ENCODE peak calls at places on chromosomes 4 and X, in six cellular contexts. N is HuH-7, S is SK-MEL-5, W is heart left ventricle, X is kidney, R is sigmoid colon. D is an unnamed sample.

GRCh38 chrX:85963736-85964135 is 83.6 kb downstream of the CHM start:
- DNase-seq in N (no peak), S (no peak), W (no peak), X (no peak), R (no peak), D (no peak)

GRCh38 chrX:97119474-97120109 is 235.9 kb downstream of the RPA4 start:
- DNase-seq in N (no peak), S (peak), W (no peak), X (no peak), R (no peak), D (no peak)

GRCh38 chrX:103453655-103454054 is 65.6 kb downstream of the RAB40A start:
- DNase-seq in N (no peak), S (peak), W (no peak), X (no peak), R (no peak), D (no peak)

GRCh38 chr4:20196476-20196875 is 55.2 kb upstream of the SLIT2 start:
- DNase-seq in N (no peak), S (no peak), W (no peak), X (no peak), R (no peak), D (no peak)

GRCh38 chrX:10395643-10396042 is 224.7 kb downstream of the MID1 start:
- DNase-seq in N (no peak), S (no peak), W (no peak), X (no peak), R (no peak), D (no peak)

GRCh38 chr4:41747230-41748055 is 1.1 kb downstream of the PHOX2B start:
- DNase-seq in N (no peak), S (no peak), W (no peak), X (peak), R (no peak), D (no peak)

GRCh38 chrX:45050558-45050957 is 150.1 kb downstream of the DIPK2B start:
- DNase-seq in N (no peak), S (no peak), W (no peak), X (no peak), R (no peak), D (no peak)

GRCh38 chr4:150579591-150580234 is 2.2 kb upstream of the MAB21L2 start:
- DNase-seq in N (no peak), S (no peak), W (no peak), X (peak), R (peak), D (peak)

GRCh38 chr4:80171251-80171650 is 26.1 kb upstream of the PRDM8 start:
- DNase-seq in N (no peak), S (no peak), W (no peak), X (no peak), R (no peak), D (no peak)

GRCh38 chr4:186486172-186486571 is 69.2 kb downstream of the MTNR1A start:
- DNase-seq in N (no peak), S (no peak), W (no peak), X (no peak), R (no peak), D (no peak)

GRCh38 chr4:122384245-122384644 is 5.4 kb downstream of the ADAD1 start:
- DNase-seq in N (no peak), S (no peak), W (no peak), X (no peak), R (no peak), D (no peak)

GRCh38 chrX:147953976-147954375 is 27.2 kb upstream of the FMR1NB start:
- DNase-seq in N (no peak), S (no peak), W (no peak), X (no peak), R (no peak), D (peak)

GRCh38 chrX:71815121-71815905 is 52.2 kb downstream of the CXorf49B start:
- DNase-seq in N (no peak), S (no peak), W (no peak), X (peak), R (no peak), D (no peak)